ENCODE peak calls at places on chromosome 4, in eight cellular contexts. Y is germinal center, S is retina, R is NCI-H510A treated with DMSO at 0.1 percent for 48 hours, A is left cardiac atrium, E is mammary epithelial cell, K is ELF-1, N is H4. V is an unnamed sample.

GRCh38 chr4:108054025-108054424 is 64.3 kb downstream of the HADH start:
- DNase-seq in Y (no peak), S (no peak), R (no peak), A (no peak), E (no peak), K (no peak), N (no peak), V (no peak)

GRCh38 chr4:95510877-95511276 is 37.9 kb downstream of the UNC5C start:
- DNase-seq in Y (no peak), S (peak; percentile 56), R (no peak), A (no peak), E (peak; percentile 32), K (no peak), N (no peak), V (no peak)

GRCh38 chr4:68655764-68656444 is 14.5 kb downstream of the UGT2B15 start:
- DNase-seq in Y (no peak), S (no peak), R (no peak), A (no peak), E (no peak), K (no peak), N (no peak), V (no peak)

GRCh38 chr4:23946307-23946706 is 56.5 kb upstream of the PPARGC1A start:
- DNase-seq in Y (no peak), S (peak; percentile 35), R (no peak), A (no peak), E (no peak), K (no peak), N (no peak), V (no peak)

GRCh38 chr4:78512357-78512920 is 39.1 kb upstream of the ANXA3 start:
- DNase-seq in Y (no peak), S (no peak), R (no peak), A (peak; percentile 35), E (no peak), K (no peak), N (no peak), V (no peak)

GRCh38 chr4:77473509-77473908 is 132.1 kb upstream of the CXCL13 start:
- DNase-seq in Y (peak; percentile 41), S (no peak), R (no peak), A (no peak), E (no peak), K (peak; percentile 43), N (no peak), V (no peak)

GRCh38 chr4:3418029-3418762 is 23.6 kb upstream of the HGFAC start:
- DNase-seq in Y (no peak), S (no peak), R (no peak), A (peak; percentile 17), E (no peak), K (no peak), N (no peak), V (no peak)

GRCh38 chr4:166318810-166319525 is 445.9 kb downstream of the TLL1 start:
- DNase-seq in Y (no peak), S (no peak), R (no peak), A (no peak), E (peak; percentile 81), K (no peak), N (peak; percentile 12), V (no peak)

GRCh38 chr4:183797041-183797444 is 108.1 kb upstream of the STOX2 start:
- DNase-seq in Y (no peak), S (no peak), R (peak; percentile 26), A (peak; percentile 56), E (peak; percentile 32), K (no peak), N (no peak), V (no peak)

GRCh38 chr4:53235547-53235946 is 130.3 kb downstream of the SCFD2 start:
- DNase-seq in Y (no peak), S (no peak), R (no peak), A (no peak), E (no peak), K (no peak), N (no peak), V (no peak)

GRCh38 chr4:67779631-67780030 is 25.4 kb upstream of the GNRHR start:
- DNase-seq in Y (no peak), S (no peak), R (no peak), A (no peak), E (peak; percentile 95), K (no peak), N (no peak), V (no peak)

GRCh38 chr4:104015680-104016079 is 295.9 kb upstream of the TACR3 start:
- DNase-seq in Y (no peak), S (peak; percentile 21), R (peak; percentile 13), A (no peak), E (no peak), K (peak; percentile 2), N (peak; percentile 38), V (no peak)

GRCh38 chr4:153661215-153661822 is 22.8 kb upstream of the TLR2 start:
- DNase-seq in Y (no peak), S (no peak), R (no peak), A (no peak), E (peak; percentile 71), K (no peak), N (no peak), V (no peak)

GRCh38 chr4:55291227-55291629 is 54.8 kb upstream of the SRD5A3 start:
- DNase-seq in Y (no peak), S (no peak), R (no peak), A (peak; percentile 53), E (no peak), K (no peak), N (no peak), V (no peak)

GRCh38 chr4:158255727-158256324 is 45.5 kb downstream of the TMEM144 start:
- DNase-seq in Y (peak; percentile 5), S (peak; percentile 50), R (peak; percentile 25), A (no peak), E (peak; percentile 27), K (no peak), N (peak; percentile 42), V (no peak)

GRCh38 chr4:183249854-183250253 is 70.2 kb downstream of the CLDN22 start:
- DNase-seq in Y (no peak), S (no peak), R (peak; percentile 51), A (no peak), E (peak; percentile 21), K (no peak), N (peak; percentile 28), V (no peak)

GRCh38 chr4:43690121-43690520 is 758.5 kb downstream of the KCTD8 start:
- DNase-seq in Y (no peak), S (no peak), R (no peak), A (no peak), E (peak; percentile 1), K (no peak), N (no peak), V (no peak)

GRCh38 chr4:168881754-168882153 is 128.3 kb downstream of the CBR4 start:
- DNase-seq in Y (no peak), S (no peak), R (no peak), A (no peak), E (peak; percentile 57), K (no peak), N (no peak), V (no peak)

GRCh38 chr4:110119347-110119746 is 79.1 kb downstream of the ELOVL6 start:
- DNase-seq in Y (no peak), S (no peak), R (peak; percentile 6), A (no peak), E (peak; percentile 59), K (peak; percentile 25), N (no peak), V (no peak)

GRCh38 chr4:113641025-113641431 is 120.5 kb downstream of the CAMK2D start:
- DNase-seq in Y (peak; percentile 43), S (no peak), R (no peak), A (no peak), E (no peak), K (no peak), N (no peak), V (no peak)

V was measured in T-helper 22 cell.